ENCODE peak calls at places on chromosomes 4 and X, in nine cellular contexts. J is adrenal gland, C is heart right ventricle, G is GM23248, K is brain microvascular endothelial cell, L is ovary, R is upper lobe of left lung, F is keratinocyte, T is SK-N-MC. N is an unnamed sample.
A peak's percentile ranks its signal among the peaks of the same experiment; 100 is the strongest.

GRCh38 chr4:74969507-74970474 is 36.9 kb downstream of the PARM1 start:
- DNase-seq in L (no peak), R (no peak), T (no peak), K (no peak), C (peak; percentile 69), F (no peak), J (no peak), G (no peak), N (no peak)

GRCh38 chrX:115378471-115378870 is 89.0 kb downstream of the LUZP4 start:
- DNase-seq in K (no peak), F (no peak), T (no peak), R (no peak), J (no peak), C (no peak), G (peak; percentile 57), L (no peak), N (no peak)

GRCh38 chr4:56681158-56681848 is at the start of gene HOPX:
- DNase-seq in G (no peak), K (no peak), T (no peak), C (peak; percentile 13), R (no peak), J (no peak), L (peak; percentile 17), F (no peak), N (no peak)

GRCh38 chrX:48465336-48465933 is 4.6 kb downstream of the SLC38A5 start:
- DNase-seq in G (peak; percentile 92), F (no peak), C (no peak), K (peak; percentile 89), R (no peak), J (no peak), T (no peak), L (no peak), N (no peak)

GRCh38 chr4:67727124-67727850 is 26.3 kb upstream of the UBA6 start:
- DNase-seq in L (no peak), K (peak; percentile 89), J (no peak), C (no peak), T (no peak), G (peak; percentile 81), R (no peak), F (peak; percentile 61), N (no peak)

GRCh38 chrX:137354851-137355250 is 211.1 kb upstream of the ZIC3 start:
- DNase-seq in R (no peak), G (no peak), K (no peak), C (no peak), J (no peak), T (no peak), L (no peak), F (no peak), N (no peak)

GRCh38 chr4:13891544-13891939 is 264.0 kb upstream of the BOD1L1 start:
- DNase-seq in T (no peak), R (no peak), J (no peak), L (no peak), F (no peak), K (no peak), C (no peak), G (peak; percentile 49), N (no peak)

GRCh38 chr4:41369680-41370079 is 113.0 kb downstream of the UCHL1 start:
- DNase-seq in R (no peak), C (peak; percentile 63), T (no peak), K (no peak), F (no peak), L (no peak), J (peak; percentile 85), G (no peak), N (no peak)

GRCh38 chr4:32706893-32707292 is 1986.7 kb downstream of the PCDH7 start:
- DNase-seq in F (no peak), C (no peak), G (no peak), T (no peak), R (no peak), K (no peak), J (no peak), L (no peak), N (no peak)

GRCh38 chrX:67353651-67354370 is 190.0 kb upstream of the AR start:
- DNase-seq in T (no peak), F (no peak), G (peak; percentile 77), J (no peak), K (no peak), L (no peak), R (no peak), C (no peak), N (no peak)

GRCh38 chr4:56727150-56727549 is 46.1 kb upstream of the HOPX start:
- DNase-seq in C (no peak), L (no peak), R (no peak), T (no peak), F (no peak), K (no peak), J (no peak), G (no peak), N (no peak)

GRCh38 chrX:13036896-13037295 is 7.5 kb downstream of the FAM9C start:
- DNase-seq in J (no peak), R (no peak), L (no peak), G (no peak), K (no peak), C (no peak), T (no peak), F (no peak), N (no peak)

GRCh38 chr4:83267121-83267834 is 17.3 kb downstream of the COQ2 start:
- DNase-seq in K (peak; percentile 88), L (no peak), T (no peak), G (peak; percentile 86), C (no peak), R (no peak), F (no peak), J (peak; percentile 64), N (no peak)

GRCh38 chr4:115323106-115323684 is 209.8 kb upstream of the NDST4 start:
- DNase-seq in T (no peak), F (no peak), G (peak; percentile 30), J (no peak), L (no peak), K (no peak), R (no peak), C (no peak), N (no peak)

GRCh38 chr4:8050555-8051206 is 107.9 kb downstream of the ABLIM2 start:
- DNase-seq in T (no peak), J (peak; percentile 88), C (peak; percentile 87), F (no peak), R (peak; percentile 87), L (peak; percentile 88), G (peak; percentile 21), K (peak; percentile 19), N (no peak)

GRCh38 chrX:2159858-2160257 is 340.9 kb downstream of the DHRSX start:
- DNase-seq in F (no peak), G (no peak), T (no peak), J (no peak), K (no peak), C (no peak), L (no peak), R (no peak), N (no peak)

GRCh38 chrX:70132244-70132643 is 1.0 kb upstream of the IGBP1 start:
- DNase-seq in K (no peak), T (no peak), G (peak; percentile 4), F (no peak), J (no peak), L (no peak), C (no peak), R (no peak), N (no peak)

GRCh38 chr4:39048291-39048690 is 13.7 kb upstream of the KLHL5 start:
- DNase-seq in L (no peak), K (no peak), R (no peak), T (no peak), G (no peak), C (no peak), F (no peak), J (no peak), N (no peak)
- H3K4me3 ChIP-seq in L (no peak overlapping the region), K (no peak overlapping the region), R (no peak overlapping the region), T (no peak overlapping the region), G (no peak overlapping the region), C (no peak overlapping the region), F (no peak overlapping the region), J (no peak overlapping the region), N (no peak overlapping the region)

DNA sequence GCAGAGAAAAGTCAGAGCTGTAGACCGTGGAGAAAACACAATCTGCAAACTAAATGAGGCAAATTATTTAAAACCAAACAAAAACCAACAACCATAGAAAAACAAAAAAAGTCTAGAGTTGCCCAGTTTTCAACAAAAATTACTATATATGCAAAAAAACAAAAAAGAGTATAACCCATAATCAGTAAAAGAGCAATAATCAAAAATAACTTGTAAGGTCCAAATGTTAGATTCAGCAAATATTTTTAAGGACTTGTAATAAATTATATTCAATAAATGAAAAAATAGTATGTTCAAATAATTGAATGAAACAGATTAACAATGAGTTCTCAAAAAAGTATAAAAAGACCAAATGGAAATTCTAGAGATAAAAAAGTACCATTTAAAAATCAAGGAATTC is 130.5 kb downstream of the LRBA start:
- DNase-seq in J (no peak), F (no peak), L (no peak), C (no peak), R (no peak), G (no peak), T (no peak), K (no peak), N (no peak)
- H3K4me3 ChIP-seq in J (no peak overlapping the region), F (no peak overlapping the region), L (no peak overlapping the region), C (no peak overlapping the region), R (no peak overlapping the region), G (peak overlapping the region; percentile 36), T (no peak overlapping the region), K (no peak overlapping the region), N (no peak overlapping the region)

DNA sequence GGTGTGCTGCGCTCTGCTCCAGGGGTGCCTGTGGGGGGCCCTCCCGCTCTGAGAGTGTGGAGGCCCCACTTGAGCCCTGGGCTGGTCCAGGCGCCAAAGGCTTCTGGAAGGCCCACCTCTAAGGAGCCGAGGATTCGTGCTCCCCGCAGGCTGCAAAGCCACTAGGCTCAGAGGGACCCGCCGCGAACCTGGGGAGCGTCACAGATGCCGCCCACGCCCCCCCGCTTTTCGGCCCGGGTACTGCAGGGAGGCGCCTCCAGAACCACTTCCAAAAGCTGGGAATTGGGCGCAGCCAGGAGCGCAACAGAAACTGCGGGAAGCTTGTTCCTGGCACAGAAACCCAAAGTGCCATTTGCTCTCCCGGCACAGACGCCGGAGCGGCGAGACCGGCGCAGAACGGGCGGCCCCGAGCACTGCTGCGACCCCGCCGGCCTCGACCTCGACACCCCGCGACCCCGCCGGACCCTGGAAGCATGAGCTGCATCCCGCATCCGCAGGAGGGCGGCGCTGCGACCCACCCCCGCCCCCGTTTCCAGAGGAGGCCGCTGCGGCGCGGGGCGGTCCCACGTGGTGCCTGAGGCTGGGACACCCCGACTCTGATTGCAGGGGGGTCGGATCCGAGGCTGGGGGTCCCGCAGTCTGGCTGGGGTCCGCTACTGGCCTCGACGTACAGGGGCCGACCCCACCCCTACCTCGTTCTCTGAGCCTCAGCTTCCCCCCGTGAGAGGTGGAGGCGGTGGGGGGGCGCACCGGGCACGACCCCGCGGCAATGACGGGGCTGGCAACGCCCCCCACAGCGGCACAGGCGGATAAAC is 30.8 kb downstream of the CPLX1 start:
- DNase-seq in C (no peak), F (no peak), G (peak; percentile 19), K (no peak), L (no peak), T (no peak), R (peak; percentile 79), J (no peak), N (no peak)
- H3K4me3 ChIP-seq in C (peak overlapping the region; percentile 40), F (no peak overlapping the region), G (peak overlapping the region; percentile 59), K (no peak overlapping the region), L (no peak overlapping the region), T (peak overlapping the region; percentile 66), R (peak overlapping the region; percentile 19), J (no peak overlapping the region), N (peak overlapping the region; percentile 7)

DNA sequence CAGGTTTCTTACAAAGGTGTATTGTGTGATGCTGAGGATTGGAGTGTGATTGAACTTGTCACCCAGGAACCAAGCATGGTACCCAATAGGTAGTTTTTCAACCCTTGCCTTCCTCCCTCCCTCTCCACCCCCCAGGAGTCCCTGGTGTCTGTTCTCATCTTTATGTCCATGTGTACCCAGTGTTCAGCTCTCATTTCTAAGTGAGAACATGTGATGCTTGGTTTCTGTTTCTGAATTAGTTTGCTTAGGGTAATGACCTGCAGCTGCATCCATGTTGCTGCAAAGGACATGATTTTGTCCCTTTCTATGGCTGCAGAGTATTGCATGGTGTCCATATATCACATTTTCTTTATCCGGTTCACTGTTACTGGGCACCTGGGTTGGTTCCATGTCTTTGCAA is 145.3 kb downstream of the PTTG2 start:
- DNase-seq in L (no peak), J (no peak), R (no peak), K (no peak), T (no peak), C (no peak), G (no peak), F (no peak), N (no peak)
- H3K4me3 ChIP-seq in L (no peak overlapping the region), J (no peak overlapping the region), R (no peak overlapping the region), K (no peak overlapping the region), T (no peak overlapping the region), C (no peak overlapping the region), G (no peak overlapping the region), F (no peak overlapping the region), N (no peak overlapping the region)

N was measured in esophagus squamous epithelium.